ENCODE peak calls at places on chromosomes 6 and 20, in four cellular contexts. E is ovary, Q is transverse colon, Y is SK-N-SH. H is an unnamed sample. For H3K36me3, the result is how much of the 10 kb centered on the place peaks cover.

GRCh38 chr6:157989541-157990289 is 8.1 kb downstream of the SYNJ2 start:
- DNase-seq in E (peak), Q (peak), Y (peak), H (no peak)

GRCh38 chr6:135002229-135002844 is 52.3 kb downstream of the HBS1L start:
- DNase-seq in E (no peak), Q (no peak), Y (peak), H (no peak)

GRCh38 chr6:56297022-56297995 is 49.9 kb upstream of the COL21A1 start:
- DNase-seq in E (no peak), Q (no peak), Y (no peak), H (no peak)

GRCh38 chr6:169022079-169022478 is 231.6 kb downstream of the THBS2 start:
- DNase-seq in E (no peak), Q (no peak), Y (peak), H (no peak)

GRCh38 chr6:21887301-21888185 is 294.0 kb downstream of the SOX4 start:
- DNase-seq in E (peak), Q (no peak), Y (no peak), H (no peak)

GRCh38 chr20:51195990-51196389 is 173.1 kb upstream of the KCNG1 start:
- DNase-seq in E (no peak), Q (no peak), Y (no peak), H (no peak)

GRCh38 chr20:34337544-34337943 is 25.5 kb upstream of the ITCH start:
- DNase-seq in E (no peak), Q (no peak), Y (no peak), H (no peak)

GRCh38 chr6:160992323-160993314 is 1.1 kb downstream of the MAP3K4 start:
- DNase-seq in E (peak), Q (peak), Y (peak), H (no peak)

GRCh38 chr6:87243812-87244211 is 78.6 kb upstream of the SMIM8 start:
- DNase-seq in E (no peak), Q (no peak), Y (no peak), H (no peak)

GRCh38 chr6:112296122-112296521 is 41.8 kb upstream of the LAMA4 start:
- DNase-seq in E (no peak), Q (no peak), Y (no peak), H (no peak)

GRCh38 chr6:87702589-87702945 is 534 bp upstream of the AKIRIN2 start:
- DNase-seq in E (no peak), Q (no peak), Y (peak), H (no peak)

GRCh38 chr6:22807818-22808217 is 238.5 kb downstream of the HDGFL1 start:
- DNase-seq in E (no peak), Q (no peak), Y (no peak), H (no peak)

GRCh38 chr6:143427109-143427817 is 23.2 kb downstream of the ADAT2 start:
- DNase-seq in E (peak), Q (peak), Y (peak), H (peak)

GRCh38 chr6:116084284-116084683 is 16.4 kb upstream of the NT5DC1 start:
- DNase-seq in E (no peak), Q (no peak), Y (no peak), H (no peak)

GRCh38 chr6:160077526-160077925 is 44.1 kb upstream of the SLC22A1 start:
- DNase-seq in E (no peak), Q (no peak), Y (no peak), H (no peak)

GRCh38 chr20:47792021-47792618 is 6.8 kb upstream of the SULF2 start:
- DNase-seq in E (peak), Q (peak), Y (no peak), H (peak)

GRCh38 chr20:4026093-4026601 is 10.8 kb upstream of the RNF24 start:
- DNase-seq in E (no peak), Q (no peak), Y (peak), H (no peak)

GRCh38 chr6:152085533-152085932 is 278.1 kb downstream of the ESR1 start:
- DNase-seq in E (no peak), Q (no peak), Y (no peak), H (no peak)

GRCh38 chr6:33991610-33992009 is 154.3 kb downstream of the GRM4 start:
- DNase-seq in E (no peak), Q (no peak), Y (no peak), H (no peak)

GRCh38 chr20:50403565-50404418 is 106.4 kb upstream of the PTPN1 start:
- DNase-seq in E (no peak), Q (no peak), Y (no peak), H (no peak)

GRCh38 chr6:163543311-163543710 is 128.8 kb downstream of the QKI start:
- DNase-seq in E (no peak), Q (no peak), Y (no peak), H (no peak)

GRCh38 chr6:119612176-119612870 is 262.8 kb upstream of the MAN1A1 start:
- DNase-seq in E (no peak), Q (no peak), Y (no peak), H (no peak)

GRCh38 chr6:27601668-27602254 is 128.9 kb upstream of the ZNF184 start:
- DNase-seq in E (no peak), Q (no peak), Y (no peak), H (no peak)

GRCh38 chr20:4904127-4904860 is 97.0 kb downstream of the SLC23A2 start:
- DNase-seq in E (no peak), Q (no peak), Y (no peak), H (no peak)

GRCh38 chr20:1854246-1854645 is 41.0 kb upstream of the SIRPA start:
- DNase-seq in E (no peak), Q (no peak), Y (no peak), H (no peak)

GRCh38 chr20:57665589-57665971 is 44.2 kb downstream of the PMEPA1 start:
- DNase-seq in E (no peak), Q (no peak), Y (no peak), H (no peak)

GRCh38 chr20:59807909-59808728 is 125.3 kb downstream of the SYCP2 start:
- DNase-seq in E (peak), Q (no peak), Y (peak), H (no peak)

GRCh38 chr6:133889557-133890301 is 816 bp downstream of the TCF21 start:
- DNase-seq in E (peak), Q (no peak), Y (peak), H (peak)

GRCh38 chr20:19137641-19138040 is 74.8 kb upstream of the SLC24A3 start:
- DNase-seq in E (no peak), Q (no peak), Y (no peak), H (no peak)

GRCh38 chr6:35165630-35166071 is 24.5 kb upstream of the TCP11 start:
- DNase-seq in E (no peak), Q (peak), Y (no peak), H (peak)

GRCh38 chr6:88992741-88993557 is 29.5 kb upstream of the RNGTT start:
- DNase-seq in E (no peak), Q (no peak), Y (no peak), H (no peak)

GRCh38 chr6:21045135-21045616 is 510.9 kb downstream of the CDKAL1 start:
- DNase-seq in E (no peak), Q (no peak), Y (no peak), H (no peak)

GRCh38 chr6:3617192-3617631 is 134.3 kb downstream of the PXDC1 start:
- DNase-seq in E (no peak), Q (no peak), Y (no peak), H (no peak)

GRCh38 chr20:44692932-44693476 is 22.2 kb upstream of the CCN5 start:
- DNase-seq in E (peak), Q (peak), Y (no peak), H (peak)

GRCh38 chr20:57904706-57905105 is 194.9 kb upstream of the PMEPA1 start:
- DNase-seq in E (no peak), Q (no peak), Y (no peak), H (no peak)

GRCh38 chr6:166466178-166467122 is 83.7 kb upstream of the MPC1 start:
- DNase-seq in E (no peak), Q (no peak), Y (peak), H (no peak)
- TF ChIP-seq EP300 in E (no peak), Q (no peak), Y (peak), H (no peak)

GRCh38 chr6:17672064-17672718 is 34.5 kb downstream of the NUP153 start:
- DNase-seq in E (no peak), Q (no peak), Y (no peak), H (no peak)
- H3K36me3 ChIP-seq in E (under half), Q (half or more), Y (half or more), H (half or more)

GRCh38 chr6:149316740-149317655 is 514 bp upstream of the TAB2 start:
- DNase-seq in E (peak), Q (peak), Y (peak), H (peak)
- TF ChIP-seq EP300 in E (no peak), Q (no peak), Y (peak), H (no peak)

GRCh38 chr6:130964808-130965604 is 98.0 kb downstream of the EPB41L2 start:
- DNase-seq in E (no peak), Q (no peak), Y (no peak), H (no peak)
- H3K36me3 ChIP-seq in E (under half), Q (under half), Y (under half), H (under half)

DNA sequence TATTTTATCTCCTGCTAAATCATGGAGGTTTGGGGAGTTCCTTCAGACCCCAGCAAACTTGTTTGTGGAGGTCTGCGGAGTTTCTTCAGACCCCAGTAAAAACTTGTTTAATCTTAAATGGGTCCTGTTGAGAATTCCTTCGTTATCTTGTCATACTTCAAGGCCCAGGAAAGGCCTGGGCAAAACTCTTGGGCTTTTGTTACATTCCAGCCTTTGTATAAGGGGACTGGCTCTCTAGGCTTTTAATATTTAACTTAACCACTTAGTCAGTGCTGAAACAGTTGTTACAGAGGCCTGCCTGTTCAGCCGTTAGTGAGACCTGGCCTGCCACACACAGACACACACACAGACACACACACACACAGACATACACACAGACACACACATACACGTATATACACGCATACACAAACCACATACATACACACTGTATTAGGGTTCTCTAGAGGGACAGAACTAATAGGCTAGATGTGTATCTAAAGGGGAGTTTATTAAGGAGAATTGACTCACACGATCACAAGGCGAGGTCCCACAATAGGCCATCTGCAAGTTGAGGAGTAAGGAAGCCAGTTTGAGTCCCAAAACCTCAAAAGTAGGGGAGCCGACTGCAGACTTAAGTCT is 21.3 kb upstream of the CST3 start:
- DNase-seq in E (no peak), Q (no peak), Y (no peak), H (no peak)
- TF ChIP-seq EP300 in E (no peak), Q (no peak), Y (no peak), H (no peak)

GRCh38 chr20:2911200-2911599 is 37.9 kb downstream of the PTPRA start:
- DNase-seq in E (no peak), Q (no peak), Y (no peak), H (no peak)
- H3K36me3 ChIP-seq in E (under half), Q (under half), Y (under half), H (under half)

GRCh38 chr20:8161262-8162071 is 29.4 kb downstream of the PLCB1 start:
- DNase-seq in E (no peak), Q (no peak), Y (no peak), H (no peak)

GRCh38 chr20:8166730-8167129 is 34.7 kb downstream of the PLCB1 start:
- DNase-seq in E (no peak), Q (no peak), Y (no peak), H (no peak)

GRCh38 chr20:8156603-8157079 is 24.6 kb downstream of the PLCB1 start:
- DNase-seq in E (no peak), Q (no peak), Y (no peak), H (no peak)

GRCh38 chr20:8163543-8163942 is 31.5 kb downstream of the PLCB1 start:
- DNase-seq in E (no peak), Q (no peak), Y (no peak), H (no peak)

DNA sequence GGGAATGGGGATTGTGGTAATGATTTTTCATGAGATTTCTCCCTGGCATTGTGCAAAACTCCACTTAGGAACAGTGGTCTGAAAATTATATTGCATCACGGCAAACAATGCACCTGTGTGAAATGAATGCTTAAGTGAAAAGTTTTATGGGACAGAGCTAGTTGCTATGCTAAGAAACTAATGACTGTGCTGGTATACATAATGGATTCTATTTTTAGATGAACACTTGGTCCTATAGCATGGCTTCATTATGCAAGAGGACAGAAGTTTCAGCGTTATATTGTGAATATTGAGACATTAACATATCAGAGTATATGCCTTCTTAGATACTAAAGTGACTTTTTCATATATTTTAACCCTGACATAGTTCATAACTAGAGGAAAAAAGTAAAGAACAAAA is 30.5 kb downstream of the PLCB1 start:
- DNase-seq in E (no peak), Q (no peak), Y (no peak), H (no peak)
- TF ChIP-seq EP300 in E (no peak), Q (no peak), Y (no peak), H (no peak)

H was measured in upper lobe of left lung.